ENCODE peak calls at places on chromosome 5, in five cellular contexts. One of them, this sample, is unnamed.

GRCh38 chr5:107624233-107624632 is 46.5 kb downstream of the EFNA5 start:
- DNase-seq in adrenal gland: no peak
- DNase-seq in H9: no peak
- DNase-seq in H1: no peak
- DNase-seq in left ventricle myocardium inferior: no peak
- DNase-seq in this sample: no peak

GRCh38 chr5:142783601-142784291 is 13.6 kb downstream of the ARHGAP26 start:
- DNase-seq in adrenal gland: peak; percentile 59
- DNase-seq in H9: no peak
- DNase-seq in H1: no peak
- DNase-seq in left ventricle myocardium inferior: peak; percentile 41
- DNase-seq in this sample: peak; percentile 68

GRCh38 chr5:149037819-149038218 is 25.0 kb downstream of the SH3TC2 start:
- DNase-seq in adrenal gland: no peak
- DNase-seq in H9: no peak
- DNase-seq in H1: no peak
- DNase-seq in left ventricle myocardium inferior: no peak
- DNase-seq in this sample: no peak

GRCh38 chr5:142152383-142152730 is 43.8 kb downstream of the NDFIP1 start:
- DNase-seq in adrenal gland: no peak
- DNase-seq in H9: no peak
- DNase-seq in H1: no peak
- DNase-seq in left ventricle myocardium inferior: no peak
- DNase-seq in this sample: no peak

GRCh38 chr5:173812811-173813550 is 75.2 kb upstream of the CPEB4 start:
- DNase-seq in adrenal gland: no peak
- DNase-seq in H9: no peak
- DNase-seq in H1: no peak
- DNase-seq in left ventricle myocardium inferior: no peak
- DNase-seq in this sample: no peak

GRCh38 chr5:111743993-111744392 is 13.0 kb downstream of the NREP start:
- DNase-seq in adrenal gland: no peak
- DNase-seq in H9: no peak
- DNase-seq in H1: no peak
- DNase-seq in left ventricle myocardium inferior: no peak
- DNase-seq in this sample: no peak

GRCh38 chr5:161176221-161176620 is 324.2 kb upstream of the ATP10B start:
- DNase-seq in adrenal gland: no peak
- DNase-seq in H9: no peak
- DNase-seq in H1: no peak
- DNase-seq in left ventricle myocardium inferior: no peak
- DNase-seq in this sample: no peak

GRCh38 chr5:36724429-36725332 is 118.3 kb downstream of the SLC1A3 start:
- DNase-seq in adrenal gland: peak; percentile 17
- DNase-seq in H9: peak; percentile 59
- DNase-seq in H1: no peak
- DNase-seq in left ventricle myocardium inferior: peak; percentile 40
- DNase-seq in this sample: peak; percentile 61

GRCh38 chr5:123537256-123537655 is 25.3 kb downstream of the CSNK1G3 start:
- DNase-seq in adrenal gland: no peak
- DNase-seq in H9: no peak
- DNase-seq in H1: no peak
- DNase-seq in left ventricle myocardium inferior: no peak
- DNase-seq in this sample: no peak

GRCh38 chr5:173554038-173554955 is 62.2 kb downstream of the BOD1 start:
- DNase-seq in adrenal gland: no peak
- DNase-seq in H9: no peak
- DNase-seq in H1: no peak
- DNase-seq in left ventricle myocardium inferior: no peak
- DNase-seq in this sample: no peak

GRCh38 chr5:159449925-159450324 is 119.6 kb upstream of the IL12B start:
- DNase-seq in adrenal gland: peak; percentile 39
- DNase-seq in H9: no peak
- DNase-seq in H1: no peak
- DNase-seq in left ventricle myocardium inferior: no peak
- DNase-seq in this sample: no peak

DNA sequence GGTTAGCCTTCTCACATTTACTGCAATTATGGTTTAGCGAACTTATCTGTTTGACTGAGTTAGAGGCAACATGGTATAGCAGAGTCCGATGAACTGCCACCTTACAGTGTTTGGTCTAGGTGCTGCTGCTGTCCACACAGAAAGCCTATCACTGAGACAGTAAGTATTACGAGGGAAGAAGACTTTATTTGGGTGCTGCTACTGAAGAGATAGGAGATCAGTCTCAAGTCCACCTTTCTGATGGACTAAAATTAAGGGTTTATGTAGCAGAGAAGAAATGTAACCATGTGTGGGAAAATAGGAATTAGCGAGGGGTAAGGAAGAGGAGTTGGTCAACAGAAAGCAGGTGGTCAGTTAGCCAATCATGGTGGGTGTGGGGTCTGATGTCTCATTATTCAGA is 109.7 kb downstream of the ZSWIM6 start:
- DNase-seq in adrenal gland: no peak
- DNase-seq in H9: no peak
- DNase-seq in H1: no peak
- DNase-seq in left ventricle myocardium inferior: no peak
- DNase-seq in this sample: no peak
- H3K27ac ChIP-seq in adrenal gland: no peak overlapping the region
- H3K27ac ChIP-seq in H9: no peak overlapping the region
- H3K27ac ChIP-seq in H1: no peak overlapping the region
- H3K27ac ChIP-seq in left ventricle myocardium inferior: no peak overlapping the region
- H3K27ac ChIP-seq in this sample: no peak overlapping the region

GRCh38 chr5:170228756-170229459 is 3.9 kb upstream of the C5orf58 start:
- DNase-seq in adrenal gland: no peak
- DNase-seq in H9: no peak
- DNase-seq in H1: no peak
- DNase-seq in left ventricle myocardium inferior: no peak
- DNase-seq in this sample: no peak
- H3K27me3 ChIP-seq in adrenal gland: no peaks in the 10 kb centered on the region
- H3K27me3 ChIP-seq in H9: no peaks in the 10 kb centered on the region
- H3K27me3 ChIP-seq in H1: no peaks in the 10 kb centered on the region
- H3K27me3 ChIP-seq in left ventricle myocardium inferior: peaks cover 3% of the 10 kb centered on the region
- H3K27me3 ChIP-seq in this sample: no peaks in the 10 kb centered on the region

DNA sequence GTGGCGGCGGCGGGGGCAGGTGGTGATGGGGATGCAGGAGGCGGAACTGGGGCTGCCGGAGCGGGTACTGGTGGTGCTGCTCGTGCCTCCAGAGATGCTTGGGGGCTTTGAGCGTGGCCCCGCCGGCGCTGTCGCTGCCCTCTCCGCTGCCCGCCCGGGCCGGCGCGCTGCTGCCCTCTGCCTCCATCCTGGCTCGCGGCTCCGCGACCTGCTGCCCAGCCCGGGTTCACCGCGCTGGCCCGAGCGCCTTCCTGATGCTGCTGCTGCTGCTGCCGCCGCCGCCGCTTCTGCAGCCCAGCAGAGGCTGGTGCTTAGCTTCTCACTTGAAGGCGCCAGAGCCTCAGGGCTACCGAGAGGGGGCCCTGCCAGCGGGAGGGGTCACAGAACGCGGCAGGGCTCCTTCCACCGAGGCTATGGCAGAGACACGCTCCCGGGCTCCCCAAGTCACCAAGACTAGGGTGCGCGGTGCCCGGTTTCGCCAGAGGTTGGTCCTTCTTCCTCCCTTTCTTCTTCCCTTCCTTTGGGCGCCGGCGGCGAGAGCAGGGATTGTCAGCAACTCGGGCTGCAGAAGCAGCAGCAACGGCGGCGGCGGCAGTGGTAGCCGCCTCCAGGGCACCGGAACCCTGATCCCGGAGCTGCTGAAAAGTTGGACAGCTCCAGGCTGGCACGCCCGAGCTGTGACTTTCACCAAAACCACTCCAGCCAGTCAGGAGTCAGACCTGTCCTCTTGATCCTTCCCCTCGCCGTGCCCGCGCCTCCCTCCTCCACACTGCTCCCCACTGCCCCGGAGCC is at the start of gene PDE4D:
- DNase-seq in adrenal gland: peak; percentile 43
- DNase-seq in H9: peak; percentile 88
- DNase-seq in H1: peak; percentile 85
- DNase-seq in left ventricle myocardium inferior: peak; percentile 43
- DNase-seq in this sample: peak; percentile 68
- TF ChIP-seq CTCF in adrenal gland: no peak
- TF ChIP-seq CTCF in H9: peak; percentile 16
- TF ChIP-seq CTCF in H1: no peak
- TF ChIP-seq CTCF in left ventricle myocardium inferior: no peak
- TF ChIP-seq CTCF in this sample: no peak

GRCh38 chr5:40909233-40909632 is at the start of gene C7:
- DNase-seq in adrenal gland: peak; percentile 22
- DNase-seq in H9: no peak
- DNase-seq in H1: no peak
- DNase-seq in left ventricle myocardium inferior: no peak
- DNase-seq in this sample: peak; percentile 30
- H3K27ac ChIP-seq in adrenal gland: peak within 1 kb of the TSS; percentile 26
- H3K27ac ChIP-seq in H9: no peak within 1 kb of the TSS
- H3K27ac ChIP-seq in H1: no peak within 1 kb of the TSS
- H3K27ac ChIP-seq in left ventricle myocardium inferior: peak within 1 kb of the TSS; percentile 70
- H3K27ac ChIP-seq in this sample: peak within 1 kb of the TSS; percentile 79

GRCh38 chr5:2579126-2579525 is 172.4 kb downstream of the IRX2 start:
- DNase-seq in adrenal gland: no peak
- DNase-seq in H9: no peak
- DNase-seq in H1: no peak
- DNase-seq in left ventricle myocardium inferior: no peak
- DNase-seq in this sample: no peak
- H3K27me3 ChIP-seq in adrenal gland: no peaks in the 10 kb centered on the region
- H3K27me3 ChIP-seq in H9: no peaks in the 10 kb centered on the region
- H3K27me3 ChIP-seq in H1: no peaks in the 10 kb centered on the region
- H3K27me3 ChIP-seq in left ventricle myocardium inferior: peaks cover 40% of the 10 kb centered on the region
- H3K27me3 ChIP-seq in this sample: no peaks in the 10 kb centered on the region

GRCh38 chr5:138065102-138065501 is 18.7 kb upstream of the WNT8A start:
- DNase-seq in adrenal gland: no peak
- DNase-seq in H9: peak; percentile 67
- DNase-seq in H1: peak; percentile 79
- DNase-seq in left ventricle myocardium inferior: no peak
- DNase-seq in this sample: no peak
- TF ChIP-seq CTCF in adrenal gland: no peak
- TF ChIP-seq CTCF in H9: peak; percentile 72
- TF ChIP-seq CTCF in H1: peak; percentile 76
- TF ChIP-seq CTCF in left ventricle myocardium inferior: peak; percentile 32
- TF ChIP-seq CTCF in this sample: no peak

GRCh38 chr5:33343661-33344327 is 97.0 kb upstream of the TARS1 start:
- DNase-seq in adrenal gland: no peak
- DNase-seq in H9: no peak
- DNase-seq in H1: no peak
- DNase-seq in left ventricle myocardium inferior: no peak
- DNase-seq in this sample: no peak
- H3K27ac ChIP-seq in adrenal gland: no peak overlapping the region
- H3K27ac ChIP-seq in H9: no peak overlapping the region
- H3K27ac ChIP-seq in H1: no peak overlapping the region
- H3K27ac ChIP-seq in left ventricle myocardium inferior: no peak overlapping the region
- H3K27ac ChIP-seq in this sample: no peak overlapping the region

GRCh38 chr5:122310886-122311285 is 1.2 kb upstream of the SNCAIP start:
- DNase-seq in adrenal gland: no peak
- DNase-seq in H9: peak; percentile 34
- DNase-seq in H1: no peak
- DNase-seq in left ventricle myocardium inferior: no peak
- DNase-seq in this sample: no peak
- H3K27me3 ChIP-seq in adrenal gland: peaks cover 19% of the 10 kb centered on the region
- H3K27me3 ChIP-seq in H9: peaks cover 12% of the 10 kb centered on the region
- H3K27me3 ChIP-seq in H1: no peaks in the 10 kb centered on the region
- H3K27me3 ChIP-seq in left ventricle myocardium inferior: peaks cover 53% of the 10 kb centered on the region
- H3K27me3 ChIP-seq in this sample: no peaks in the 10 kb centered on the region